ENCODE peak calls at places on chromosomes 7 and 10, in eight cellular contexts. K, L, V, S, A, C, M and N are unnamed samples.

GRCh38 chr7:19404912-19405329 is 259.7 kb upstream of the FERD3L start:
- DNase-seq in K (peak), L (peak), V (peak), S (peak), A (peak), C (no peak), M (no peak), N (no peak)

GRCh38 chr7:2596636-2597635 is 34.9 kb upstream of the TTYH3 start:
- DNase-seq in K (no peak), L (no peak), V (no peak), S (no peak), A (no peak), C (no peak), M (no peak), N (no peak)

GRCh38 chr10:28020993-28021982 is 22.4 kb upstream of the ODAD2 start:
- DNase-seq in K (peak), L (no peak), V (no peak), S (no peak), A (no peak), C (no peak), M (no peak), N (no peak)

GRCh38 chr10:18144928-18145327 is 4.7 kb downstream of the CACNB2 start:
- DNase-seq in K (no peak), L (no peak), V (no peak), S (no peak), A (peak), C (peak), M (no peak), N (no peak)

GRCh38 chr7:31957090-31957720 is 113.0 kb downstream of the PDE1C start:
- DNase-seq in K (no peak), L (no peak), V (peak), S (peak), A (no peak), C (no peak), M (no peak), N (no peak)

GRCh38 chr10:37872955-37873354 is 15.5 kb upstream of the ZNF248 start:
- DNase-seq in K (no peak), L (no peak), V (no peak), S (no peak), A (no peak), C (no peak), M (no peak), N (no peak)

GRCh38 chr10:12111528-12111927 is 17.9 kb upstream of the SEC61A2 start:
- DNase-seq in K (no peak), L (no peak), V (no peak), S (no peak), A (no peak), C (no peak), M (no peak), N (no peak)

GRCh38 chr7:128235469-128235868 is 5.6 kb upstream of the LEP start:
- DNase-seq in K (no peak), L (no peak), V (no peak), S (no peak), A (no peak), C (no peak), M (no peak), N (no peak)

GRCh38 chr10:49632406-49633317 is 18.8 kb downstream of the CHAT start:
- DNase-seq in K (no peak), L (no peak), V (peak), S (no peak), A (no peak), C (no peak), M (no peak), N (no peak)

GRCh38 chr10:88657901-88658300 is 6.3 kb upstream of the LIPF start:
- DNase-seq in K (peak), L (no peak), V (peak), S (peak), A (no peak), C (no peak), M (no peak), N (no peak)

GRCh38 chr7:127632276-127632910 is 14.5 kb upstream of the PAX4 start:
- DNase-seq in K (peak), L (no peak), V (peak), S (peak), A (peak), C (no peak), M (no peak), N (no peak)

GRCh38 chr7:32357535-32358277 is 132.5 kb downstream of the LSM5 start:
- DNase-seq in K (no peak), L (no peak), V (no peak), S (no peak), A (no peak), C (no peak), M (no peak), N (no peak)

GRCh38 chr10:121113385-121113696 is 262.2 kb downstream of the WDR11 start:
- DNase-seq in K (no peak), L (no peak), V (no peak), S (peak), A (no peak), C (no peak), M (no peak), N (no peak)

GRCh38 chr10:103284170-103284569 is 7.2 kb downstream of the INA start:
- DNase-seq in K (no peak), L (no peak), V (no peak), S (no peak), A (peak), C (no peak), M (no peak), N (no peak)

GRCh38 chr7:147653456-147653855 is 937.1 kb upstream of the C7orf33 start:
- DNase-seq in K (no peak), L (no peak), V (no peak), S (no peak), A (no peak), C (no peak), M (no peak), N (no peak)

DNA sequence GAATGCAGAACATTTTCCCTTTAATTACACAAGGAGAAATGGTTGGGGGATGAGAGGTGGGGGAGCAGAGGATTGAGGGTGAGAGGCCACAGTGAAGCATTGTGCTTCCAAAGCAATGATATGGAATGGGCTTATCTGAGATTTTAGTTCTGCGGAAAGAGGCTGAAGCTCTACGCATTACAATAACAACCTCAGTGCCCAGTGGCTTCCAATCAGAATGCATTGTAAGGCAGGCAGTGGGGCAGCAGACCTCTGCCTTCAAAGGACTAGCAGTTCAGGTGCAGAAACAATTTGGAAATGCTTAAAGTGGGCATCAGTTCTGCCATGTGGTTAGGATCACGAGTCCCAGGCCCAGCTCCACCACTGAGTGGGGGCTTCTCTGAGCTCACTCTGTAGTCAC is 251.0 kb upstream of the ZMIZ1 start:
- DNase-seq in K (no peak), L (no peak), V (no peak), S (no peak), A (no peak), C (no peak), M (no peak), N (no peak)
- H3K4me3 ChIP-seq in K (no peak), L (no peak), V (no peak), S (no peak), A (no peak), C (no peak), M (no peak), N (no peak)

GRCh38 chr7:120591-120991 is 71.8 kb upstream of the FAM20C start:
- DNase-seq in K (no peak), L (no peak), V (no peak), S (no peak), A (no peak), C (no peak), M (no peak), N (no peak)

GRCh38 chr7:119377-120163 is 72.8 kb upstream of the FAM20C start:
- DNase-seq in K (no peak), L (no peak), V (no peak), S (no peak), A (peak), C (peak), M (no peak), N (no peak)

GRCh38 chr7:121406-121805 is 71.0 kb upstream of the FAM20C start:
- DNase-seq in K (no peak), L (no peak), V (no peak), S (no peak), A (no peak), C (no peak), M (no peak), N (no peak)

GRCh38 chr7:120164-120555 is 72.2 kb upstream of the FAM20C start:
- DNase-seq in K (no peak), L (no peak), V (no peak), S (no peak), A (no peak), C (no peak), M (no peak), N (no peak)

DNA sequence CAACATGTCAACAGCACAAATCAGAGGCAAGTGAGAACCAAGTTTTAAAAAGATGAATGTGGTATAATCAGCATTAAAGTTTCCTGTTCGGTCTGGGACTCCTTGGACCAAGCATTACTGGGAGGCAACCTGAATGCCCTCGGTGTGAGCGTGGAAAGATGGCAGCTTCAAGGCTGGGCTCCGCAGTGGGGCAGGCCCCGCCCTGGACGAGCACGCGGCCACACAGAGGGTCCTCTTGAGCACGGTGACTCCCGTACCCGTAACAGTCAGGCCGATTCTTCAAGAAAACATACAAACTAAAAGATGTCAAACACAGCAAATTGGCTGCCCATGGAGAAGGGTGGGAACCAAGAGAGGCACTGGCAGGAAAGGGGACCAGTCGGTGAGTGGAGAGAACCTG is 71.4 kb upstream of the FAM20C start:
- DNase-seq in K (no peak), L (no peak), V (no peak), S (no peak), A (no peak), C (no peak), M (no peak), N (no peak)
- H3K4me3 ChIP-seq in K (no peak), L (no peak), V (no peak), S (no peak), A (no peak), C (no peak), M (no peak), N (no peak)

GRCh38 chr7:28891192-28891872 is 66.8 kb downstream of the TRIL start:
- DNase-seq in K (no peak), L (no peak), V (no peak), S (no peak), A (no peak), C (no peak), M (no peak), N (no peak)
- H3K4me3 ChIP-seq in K (no peak), L (no peak), V (no peak), S (no peak), A (no peak), C (no peak), M (no peak), N (no peak)

GRCh38 chr10:101561068-101561915 is 26.8 kb downstream of the POLL start:
- DNase-seq in K (no peak), L (no peak), V (no peak), S (no peak), A (no peak), C (no peak), M (no peak), N (no peak)

GRCh38 chr10:101558206-101558605 is 29.9 kb downstream of the POLL start:
- DNase-seq in K (no peak), L (peak), V (no peak), S (no peak), A (no peak), C (no peak), M (peak), N (no peak)

GRCh38 chr10:101558671-101559595 is 29.1 kb downstream of the POLL start:
- DNase-seq in K (no peak), L (no peak), V (no peak), S (no peak), A (no peak), C (no peak), M (peak), N (no peak)

GRCh38 chr10:101560293-101561067 is 27.6 kb downstream of the POLL start:
- DNase-seq in K (no peak), L (no peak), V (no peak), S (no peak), A (no peak), C (no peak), M (peak), N (no peak)

GRCh38 chr10:101559596-101560292 is 28.3 kb downstream of the POLL start:
- DNase-seq in K (no peak), L (no peak), V (no peak), S (no peak), A (no peak), C (no peak), M (peak), N (no peak)
- H3K4me3 ChIP-seq in K (no peak), L (no peak), V (no peak), S (no peak), A (no peak), C (no peak), M (no peak), N (no peak)

GRCh38 chr7:53658956-53659355 is 623.5 kb downstream of the POM121L12 start:
- DNase-seq in K (no peak), L (no peak), V (no peak), S (no peak), A (no peak), C (no peak), M (no peak), N (no peak)
- H3K4me3 ChIP-seq in K (no peak), L (no peak), V (no peak), S (no peak), A (no peak), C (no peak), M (no peak), N (no peak)

GRCh38 chr10:97571622-97572021 is 957 bp upstream of the ANKRD2 start:
- DNase-seq in K (no peak), L (no peak), V (no peak), S (no peak), A (no peak), C (no peak), M (no peak), N (no peak)
- H3K4me3 ChIP-seq in K (no peak), L (no peak), V (no peak), S (no peak), A (no peak), C (no peak), M (no peak), N (no peak)

DNA sequence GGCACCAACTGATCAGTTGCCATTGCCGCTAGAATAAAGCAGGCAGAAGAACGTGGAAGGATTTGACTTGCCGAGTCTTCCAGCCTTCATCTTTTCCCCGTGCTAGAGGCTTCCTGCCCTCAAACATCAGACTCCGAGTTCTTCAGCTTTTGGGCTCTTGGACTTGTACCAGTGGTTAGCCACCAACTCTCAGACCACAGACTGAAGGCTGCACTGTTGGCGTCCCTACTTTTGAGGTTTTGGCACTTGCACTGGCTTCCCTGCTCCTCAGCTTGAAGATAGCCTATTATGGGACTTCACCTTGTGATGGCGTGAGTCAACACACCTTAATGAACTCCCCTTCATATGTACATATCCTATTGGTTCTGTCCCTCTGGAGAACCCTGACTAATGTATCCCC is 57.3 kb upstream of the KCND2 start:
- DNase-seq in K (no peak), L (no peak), V (no peak), S (no peak), A (no peak), C (no peak), M (no peak), N (no peak)
- H3K4me3 ChIP-seq in K (no peak), L (no peak), V (no peak), S (no peak), A (no peak), C (no peak), M (no peak), N (no peak)